ENCODE peak calls at places on chromosomes 7 and 10, in four cellular contexts. Z is right cardiac atrium, A is psoas muscle, S is cardiac muscle cell. K is an unnamed sample. For H3K4me1, the result is how much of the 10 kb centered on the place peaks cover.

GRCh38 chr7:36752026-36752735 is 27.9 kb upstream of the AOAH start:
- DNase-seq in Z (no peak), A (no peak), S (no peak), K (no peak)

GRCh38 chr7:157550300-157551275 is 213.8 kb downstream of the DNAJB6 start:
- DNase-seq in S (no peak), A (no peak), Z (no peak), K (peak)

GRCh38 chr7:141710301-141710700 is 2.1 kb downstream of the WEE2 start:
- DNase-seq in A (no peak), S (no peak), Z (no peak), K (no peak)

GRCh38 chr7:73342645-73343044 is 14.7 kb downstream of the FKBP6 start:
- DNase-seq in Z (no peak), S (peak), A (no peak), K (no peak)

GRCh38 chr7:44218418-44219201 is 17.8 kb downstream of the YKT6 start:
- DNase-seq in Z (peak), S (no peak), A (no peak), K (no peak)

GRCh38 chr10:43222296-43222695 is 44.6 kb downstream of the RASGEF1A start:
- DNase-seq in A (peak), S (no peak), Z (peak), K (no peak)

GRCh38 chr7:139981533-139981932 is 81.2 kb downstream of the PARP12 start:
- DNase-seq in Z (no peak), S (no peak), A (no peak), K (no peak)

GRCh38 chr7:44244282-44244681 is 43.5 kb downstream of the YKT6 start:
- DNase-seq in S (peak), A (no peak), Z (no peak), K (no peak)

GRCh38 chr10:14134275-14134674 is 196.4 kb downstream of the FRMD4A start:
- DNase-seq in S (no peak), A (no peak), Z (no peak), K (no peak)

GRCh38 chr7:80060218-80060806 is 74.3 kb upstream of the GNAI1 start:
- DNase-seq in A (no peak), Z (no peak), S (peak), K (no peak)

GRCh38 chr7:1503390-1503789 is 799 bp downstream of the INTS1 start:
- DNase-seq in A (no peak), S (no peak), Z (no peak), K (no peak)

GRCh38 chr10:3111626-3112220 is 44.4 kb downstream of the PFKP start:
- DNase-seq in A (peak), S (peak), Z (peak), K (no peak)

GRCh38 chr7:91212592-91212991 is 51.6 kb upstream of the FZD1 start:
- DNase-seq in S (no peak), A (no peak), Z (no peak), K (no peak)

GRCh38 chr7:126727930-126728331 is 524.8 kb downstream of the GRM8 start:
- DNase-seq in Z (no peak), S (peak), A (no peak), K (no peak)

GRCh38 chr7:15305002-15305600 is 256.7 kb downstream of the AGMO start:
- DNase-seq in A (peak), Z (peak), S (peak), K (no peak)

GRCh38 chr7:105816270-105816843 is 60.0 kb downstream of the ATXN7L1 start:
- DNase-seq in S (no peak), A (no peak), Z (no peak), K (no peak)

GRCh38 chr7:111356941-111357340 is 205.4 kb downstream of the IMMP2L start:
- DNase-seq in Z (no peak), A (no peak), S (no peak), K (no peak)

GRCh38 chr10:48760983-48761382 is 76.3 kb downstream of the WDFY4 start:
- DNase-seq in Z (no peak), S (no peak), A (no peak), K (no peak)

GRCh38 chr10:26550774-26551526 is 112.8 kb downstream of the APBB1IP start:
- DNase-seq in S (peak), Z (no peak), A (no peak), K (no peak)

GRCh38 chr10:23110722-23111660 is 15.6 kb downstream of the MSRB2 start:
- DNase-seq in Z (no peak), A (no peak), S (no peak), K (no peak)

GRCh38 chr10:122463466-122464157 is 2.3 kb downstream of the HTRA1 start:
- DNase-seq in Z (no peak), A (no peak), S (no peak), K (no peak)

GRCh38 chr7:48011323-48011722 is 17.6 kb downstream of the SUN3 start:
- DNase-seq in A (no peak), Z (no peak), S (no peak), K (no peak)
- H3K4me1 ChIP-seq in A (under half), Z (under half), S (under half), K (under half)

GRCh38 chr10:110861930-110862677 is 9.6 kb upstream of the PDCD4 start:
- DNase-seq in Z (no peak), A (no peak), S (no peak), K (peak)
- H3K4me1 ChIP-seq in Z (under half), A (under half), S (under half), K (half or more)

DNA sequence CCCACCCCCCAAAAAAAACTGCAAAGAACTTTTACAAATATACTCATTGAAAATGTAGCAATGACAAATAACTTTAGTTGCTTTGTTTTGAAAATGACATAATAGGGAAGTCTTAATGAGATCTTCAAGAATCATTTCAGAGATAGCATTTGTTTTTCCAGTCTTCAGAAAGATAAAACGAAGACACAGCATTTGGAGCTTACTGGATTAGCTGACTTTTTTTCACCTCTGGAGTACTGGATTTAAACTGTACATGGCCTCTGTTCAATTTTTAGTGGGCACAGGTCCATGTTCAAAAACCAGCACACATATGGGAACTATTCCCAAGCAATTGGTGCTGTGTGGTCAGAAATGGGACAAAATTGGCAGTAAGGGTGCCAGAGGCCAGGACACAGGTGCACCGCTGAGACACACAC is 3.9 kb downstream of the RAB11FIP2 start:
- DNase-seq in S (no peak), Z (no peak), A (no peak), K (no peak)
- H3K4me1 ChIP-seq in S (under half), Z (under half), A (under half), K (under half)

GRCh38 chr10:104330168-104331117 is 7.8 kb downstream of the ITPRIP start:
- DNase-seq in Z (peak), S (peak), A (peak), K (peak)

GRCh38 chr10:104332243-104333036 is 5.8 kb downstream of the ITPRIP start:
- DNase-seq in A (no peak), S (peak), Z (no peak), K (peak)

GRCh38 chr10:104329754-104330153 is 8.5 kb downstream of the ITPRIP start:
- DNase-seq in A (peak), S (peak), Z (no peak), K (peak)

GRCh38 chr10:104333037-104333727 is 5.1 kb downstream of the ITPRIP start:
- DNase-seq in A (no peak), Z (no peak), S (peak), K (peak)

GRCh38 chr10:104331208-104331838 is 6.9 kb downstream of the ITPRIP start:
- DNase-seq in Z (peak), A (no peak), S (peak), K (peak)
- H3K4me1 ChIP-seq in Z (half or more), A (half or more), S (half or more), K (half or more)

GRCh38 chr10:123999956-124000615 is 93.3 kb downstream of the CHST15 start:
- DNase-seq in A (no peak), S (no peak), Z (no peak), K (no peak)

GRCh38 chr10:124000792-124001201 is 92.6 kb downstream of the CHST15 start:
- DNase-seq in S (peak), Z (no peak), A (no peak), K (no peak)

GRCh38 chr10:124003070-124003419 is 90.4 kb downstream of the CHST15 start:
- DNase-seq in Z (no peak), A (no peak), S (no peak), K (peak)

GRCh38 chr10:124002391-124003069 is 90.9 kb downstream of the CHST15 start:
- DNase-seq in Z (no peak), A (no peak), S (no peak), K (peak)

GRCh38 chr10:124001391-124002260 is 91.8 kb downstream of the CHST15 start:
- DNase-seq in S (no peak), A (no peak), Z (no peak), K (peak)
- H3K4me1 ChIP-seq in S (under half), A (under half), Z (under half), K (under half)